ENCODE peak calls at places on chromosomes 4 and X, in eight cellular contexts. One of them, this sample, is unnamed.

GRCh38 chrX:15343075-15343476 is 7.8 kb upstream of the PIGA start:
- DNase-seq in NCI-H1417: no peak
- DNase-seq in RWPE1: no peak
- DNase-seq in H54: no peak
- DNase-seq in cardiac muscle cell: no peak
- DNase-seq in RKO: no peak
- DNase-seq in NCI-H226: no peak
- DNase-seq in transverse colon: no peak
- DNase-seq in this sample: no peak

GRCh38 chr4:185504098-185505047 is 30.9 kb downstream of the PDLIM3 start:
- DNase-seq in NCI-H1417: no peak
- DNase-seq in RWPE1: peak
- DNase-seq in H54: no peak
- DNase-seq in cardiac muscle cell: no peak
- DNase-seq in RKO: peak
- DNase-seq in NCI-H226: no peak
- DNase-seq in transverse colon: peak
- DNase-seq in this sample: peak

GRCh38 chr4:159540038-159540437 is 437.2 kb downstream of the RAPGEF2 start:
- DNase-seq in NCI-H1417: no peak
- DNase-seq in RWPE1: no peak
- DNase-seq in H54: no peak
- DNase-seq in cardiac muscle cell: peak
- DNase-seq in RKO: no peak
- DNase-seq in NCI-H226: no peak
- DNase-seq in transverse colon: no peak
- DNase-seq in this sample: no peak

GRCh38 chr4:161540265-161540664 is 623.5 kb downstream of the FSTL5 start:
- DNase-seq in NCI-H1417: no peak
- DNase-seq in RWPE1: no peak
- DNase-seq in H54: no peak
- DNase-seq in cardiac muscle cell: no peak
- DNase-seq in RKO: no peak
- DNase-seq in NCI-H226: no peak
- DNase-seq in transverse colon: no peak
- DNase-seq in this sample: no peak

GRCh38 chr4:39931441-39931901 is 46.2 kb downstream of the PDS5A start:
- DNase-seq in NCI-H1417: no peak
- DNase-seq in RWPE1: no peak
- DNase-seq in H54: no peak
- DNase-seq in cardiac muscle cell: peak
- DNase-seq in RKO: no peak
- DNase-seq in NCI-H226: no peak
- DNase-seq in transverse colon: no peak
- DNase-seq in this sample: no peak

GRCh38 chr4:121900132-121900983 is 30.1 kb upstream of the BBS7 start:
- DNase-seq in NCI-H1417: peak
- DNase-seq in RWPE1: peak
- DNase-seq in H54: peak
- DNase-seq in cardiac muscle cell: peak
- DNase-seq in RKO: peak
- DNase-seq in NCI-H226: peak
- DNase-seq in transverse colon: peak
- DNase-seq in this sample: peak

GRCh38 chr4:118905546-118905945 is 16.9 kb downstream of the SYNPO2 start:
- DNase-seq in NCI-H1417: no peak
- DNase-seq in RWPE1: no peak
- DNase-seq in H54: no peak
- DNase-seq in cardiac muscle cell: no peak
- DNase-seq in RKO: no peak
- DNase-seq in NCI-H226: no peak
- DNase-seq in transverse colon: no peak
- DNase-seq in this sample: peak

GRCh38 chr4:3830774-3831528 is 64.8 kb downstream of the ADRA2C start:
- DNase-seq in NCI-H1417: no peak
- DNase-seq in RWPE1: no peak
- DNase-seq in H54: no peak
- DNase-seq in cardiac muscle cell: no peak
- DNase-seq in RKO: no peak
- DNase-seq in NCI-H226: no peak
- DNase-seq in transverse colon: no peak
- DNase-seq in this sample: no peak

GRCh38 chrX:39891781-39892180 is 206.0 kb downstream of the BCOR start:
- DNase-seq in NCI-H1417: no peak
- DNase-seq in RWPE1: peak
- DNase-seq in H54: no peak
- DNase-seq in cardiac muscle cell: no peak
- DNase-seq in RKO: no peak
- DNase-seq in NCI-H226: no peak
- DNase-seq in transverse colon: no peak
- DNase-seq in this sample: no peak

GRCh38 chrX:107673933-107674479 is 45.7 kb downstream of the PRPS1 start:
- DNase-seq in NCI-H1417: no peak
- DNase-seq in RWPE1: no peak
- DNase-seq in H54: no peak
- DNase-seq in cardiac muscle cell: no peak
- DNase-seq in RKO: no peak
- DNase-seq in NCI-H226: no peak
- DNase-seq in transverse colon: peak
- DNase-seq in this sample: no peak

This sample was measured in BE2C.